ENCODE peak calls at places on chromosomes 13 and 19, in seven cellular contexts. M is activated T-cell treated with anti-CD3 and anti-CD28 coated beads, Interleukin-2, amount 50 U/mL, for 48 hours; X is activated CD4-positive, alpha-beta T cell treated with anti-CD3 and anti-CD28 coated beads for 36 hours; H is astrocyte of the spinal cord; W is HAP-1; Y is left colon; V is stimulated activated CD8-positive, alpha-beta memory T cell treated with anti-CD3 and anti-CD28 coated beads, Interleukin-4, amount 100 ng/mL, for 1 hour. F is an unnamed sample.

GRCh38 chr19:38739440-38740251 is 4.6 kb downstream of the CAPN12 start:
- DNase-seq in W (no peak), V (no peak), Y (no peak), M (peak), X (peak), H (no peak), F (no peak)

GRCh38 chr13:113552079-113552478 is 32.5 kb upstream of the TFDP1 start:
- DNase-seq in Y (no peak), M (no peak), X (no peak), V (no peak), W (no peak), H (no peak), F (no peak)

GRCh38 chr13:28819748-28820098 is 416 bp upstream of the MTUS2 start:
- DNase-seq in M (peak), Y (peak), W (peak), X (peak), V (no peak), H (no peak), F (no peak)

GRCh38 chr13:50428183-50428877 is 413.1 kb downstream of the KCNRG start:
- DNase-seq in X (peak), W (peak), Y (no peak), M (no peak), V (no peak), H (no peak), F (no peak)

GRCh38 chr19:13764821-13765394 is 586 bp downstream of the MRI1 start:
- DNase-seq in W (no peak), M (peak), V (no peak), X (peak), Y (peak), H (no peak), F (no peak)

GRCh38 chr13:47337781-47338507 is 441.1 kb upstream of the HTR2A start:
- DNase-seq in X (no peak), V (no peak), H (peak), M (no peak), Y (no peak), W (no peak), F (no peak)

GRCh38 chr19:33332248-33332647 is 29.9 kb upstream of the CEBPA start:
- DNase-seq in H (no peak), Y (no peak), V (no peak), X (no peak), W (no peak), M (no peak), F (no peak)

GRCh38 chr13:31209172-31209818 is 9.5 kb downstream of the B3GLCT start:
- DNase-seq in V (no peak), X (peak), M (no peak), H (peak), W (peak), Y (no peak), F (no peak)

GRCh38 chr19:32206065-32206464 is 139.3 kb upstream of the ZNF507 start:
- DNase-seq in M (no peak), V (no peak), H (no peak), X (no peak), W (no peak), Y (no peak), F (no peak)

GRCh38 chr19:12834418-12834943 is at the start of gene RTBDN:
- DNase-seq in Y (no peak), H (no peak), W (no peak), X (peak), M (peak), V (no peak), F (no peak)

GRCh38 chr19:46015961-46016425 is 6.9 kb downstream of the PGLYRP1 start:
- DNase-seq in W (no peak), X (peak), H (no peak), M (peak), V (no peak), Y (peak), F (no peak)

GRCh38 chr19:56538761-56539263 is at the start of gene ZFP28:
- DNase-seq in X (no peak), Y (peak), H (no peak), W (peak), V (no peak), M (peak), F (no peak)

GRCh38 chr13:41858783-41859182 is 102.1 kb downstream of the VWA8 start:
- DNase-seq in X (peak), W (no peak), Y (no peak), H (no peak), M (no peak), V (no peak), F (no peak)

GRCh38 chr13:23617551-23618014 is 47.4 kb downstream of the TNFRSF19 start:
- DNase-seq in M (no peak), V (no peak), W (no peak), Y (no peak), X (no peak), H (peak), F (no peak)

GRCh38 chr19:14718522-14719113 is 28.8 kb downstream of the ZNF333 start:
- DNase-seq in W (no peak), V (no peak), Y (no peak), H (peak), M (no peak), X (no peak), F (no peak)

GRCh38 chr13:27605610-27606200 is 14.6 kb downstream of the LNX2 start:
- DNase-seq in H (no peak), M (no peak), Y (no peak), V (no peak), W (no peak), X (no peak), F (no peak)

GRCh38 chr13:66506031-66506777 is 723.9 kb downstream of the PCDH9 start:
- DNase-seq in V (no peak), W (no peak), M (no peak), X (no peak), H (no peak), Y (no peak), F (no peak)

GRCh38 chr13:97822377-97822776 is 131.1 kb upstream of the IPO5 start:
- DNase-seq in V (no peak), Y (no peak), H (no peak), W (no peak), M (no peak), X (no peak), F (no peak)

GRCh38 chr19:41940443-41941409 is 12.5 kb upstream of the ERFL start:
- DNase-seq in V (no peak), M (no peak), Y (no peak), X (peak), H (no peak), W (no peak), F (no peak)

GRCh38 chr13:67369895-67370660 is 139.9 kb upstream of the PCDH9 start:
- DNase-seq in H (peak), M (no peak), Y (no peak), W (peak), X (no peak), V (no peak), F (no peak)

GRCh38 chr13:97913206-97913605 is 40.3 kb upstream of the IPO5 start:
- DNase-seq in V (no peak), H (no peak), Y (no peak), X (no peak), W (no peak), M (no peak), F (no peak)

GRCh38 chr19:30857388-30857787 is 485.2 kb downstream of the ZNF536 start:
- DNase-seq in X (no peak), M (no peak), V (no peak), Y (no peak), W (no peak), H (no peak), F (no peak)